ENCODE peak calls at places on chromosomes 4 and X, in six cellular contexts. E, X, G, I, B and N are unnamed samples. For H3K4me1, the result is how much of the 10 kb centered on the place peaks cover.

GRCh38 chrX:119374736-119375135 is 24.4 kb upstream of the SLC25A43 start:
- DNase-seq in I (peak), G (no peak), B (no peak), E (peak), X (no peak), N (no peak)

GRCh38 chr4:25180524-25181131 is 20.4 kb upstream of the SEPSECS start:
- DNase-seq in X (peak), G (peak), E (peak), I (peak), B (peak), N (peak)

GRCh38 chr4:27154706-27155105 is 294.1 kb downstream of the STIM2 start:
- DNase-seq in B (peak), X (peak), E (peak), I (peak), G (no peak), N (no peak)

GRCh38 chr4:69730002-69730401 is 30.4 kb downstream of the SULT1B1 start:
- DNase-seq in I (no peak), E (no peak), B (no peak), X (no peak), G (no peak), N (no peak)

GRCh38 chrX:41050359-41050758 is 34.9 kb upstream of the USP9X start:
- DNase-seq in E (no peak), I (no peak), G (no peak), B (no peak), X (no peak), N (no peak)

GRCh38 chrX:78522601-78523000 is 136.5 kb downstream of the RTL3 start:
- DNase-seq in B (no peak), G (no peak), E (peak), I (no peak), X (no peak), N (no peak)

GRCh38 chrX:154068560-154068959 is 29.0 kb downstream of the MECP2 start:
- DNase-seq in B (no peak), G (no peak), X (no peak), I (no peak), E (no peak), N (no peak)

GRCh38 chr4:169270810-169271691 is at the start of gene SH3RF1:
- DNase-seq in X (peak), G (peak), I (peak), E (peak), B (peak), N (peak)

GRCh38 chr4:144591401-144591800 is 54.6 kb upstream of the HHIP start:
- DNase-seq in B (no peak), E (peak), X (peak), G (no peak), I (peak), N (peak)

GRCh38 chr4:26217961-26218676 is 102.7 kb upstream of the RBPJ start:
- DNase-seq in B (no peak), X (no peak), E (no peak), G (no peak), I (peak), N (no peak)

GRCh38 chr4:40749717-40750460 is at the start of gene NSUN7:
- DNase-seq in E (peak), G (no peak), I (peak), X (peak), B (peak), N (peak)

GRCh38 chr4:73231518-73232487 is 26.8 kb downstream of the ANKRD17 start:
- DNase-seq in I (no peak), X (no peak), B (no peak), E (no peak), G (no peak), N (no peak)

GRCh38 chr4:80179637-80180161 is 17.6 kb upstream of the PRDM8 start:
- DNase-seq in E (no peak), G (no peak), I (no peak), X (no peak), B (no peak), N (no peak)

GRCh38 chr4:121018543-121018942 is 53.8 kb downstream of the NDNF start:
- DNase-seq in I (no peak), E (no peak), B (no peak), X (no peak), G (no peak), N (no peak)

GRCh38 chr4:98314791-98315565 is 53.8 kb downstream of the RAP1GDS1 start:
- DNase-seq in E (no peak), B (no peak), G (no peak), X (no peak), I (peak), N (no peak)

GRCh38 chr4:71132486-71132885 is 139.0 kb downstream of the DCK start:
- DNase-seq in B (no peak), G (no peak), X (peak), I (peak), E (no peak), N (no peak)

GRCh38 chrX:107924136-107924746 is 57.9 kb downstream of the TEX13B start:
- DNase-seq in B (no peak), G (no peak), E (no peak), I (no peak), X (no peak), N (no peak)

GRCh38 chr4:52904421-52904820 is 42.3 kb downstream of the RASL11B start:
- DNase-seq in I (peak), G (no peak), X (no peak), B (no peak), E (no peak), N (no peak)

GRCh38 chrX:106959897-106960296 is 39.7 kb downstream of the CLDN2 start:
- DNase-seq in B (peak), E (peak), X (peak), G (no peak), I (peak), N (peak)

GRCh38 chr4:7365472-7366179 is 69.1 kb downstream of the PSAPL1 start:
- DNase-seq in X (no peak), G (no peak), E (no peak), I (peak), B (no peak), N (no peak)

GRCh38 chrX:120235284-120235683 is 15.3 kb upstream of the ZBTB33 start:
- DNase-seq in I (no peak), E (no peak), G (no peak), X (no peak), B (no peak), N (no peak)

GRCh38 chrX:150767475-150768131 is 74.4 kb downstream of the MTMR1 start:
- DNase-seq in E (peak), I (peak), G (no peak), B (no peak), X (peak), N (no peak)

GRCh38 chr4:69490271-69490670 is 5.4 kb downstream of the UGT2B4 start:
- DNase-seq in I (no peak), X (peak), G (no peak), B (no peak), E (no peak), N (no peak)

GRCh38 chr4:142840516-142841123 is 5.5 kb downstream of the INPP4B start:
- DNase-seq in B (no peak), G (peak), X (peak), I (peak), E (no peak), N (peak)

GRCh38 chr4:19262467-19262866 is 989.2 kb upstream of the SLIT2 start:
- DNase-seq in I (no peak), G (no peak), E (no peak), B (no peak), X (peak), N (peak)

GRCh38 chr4:47667552-47667951 is 170.3 kb downstream of the CORIN start:
- DNase-seq in B (no peak), G (no peak), E (no peak), I (peak), X (no peak), N (no peak)

GRCh38 chrX:115138040-115138439 is 51.2 kb upstream of the RBMXL3 start:
- DNase-seq in X (no peak), B (no peak), G (no peak), I (no peak), E (no peak), N (no peak)

GRCh38 chrX:31590581-31591113 is 518.8 kb upstream of the FTHL17 start:
- DNase-seq in I (peak), B (no peak), G (no peak), E (peak), X (peak), N (peak)

GRCh38 chr4:98293089-98293887 is 32.1 kb downstream of the RAP1GDS1 start:
- DNase-seq in G (no peak), X (no peak), B (no peak), I (no peak), E (peak), N (no peak)

GRCh38 chr4:40423735-40424134 is 88.6 kb downstream of the CHRNA9 start:
- DNase-seq in E (no peak), I (peak), G (no peak), X (peak), B (peak), N (no peak)

GRCh38 chr4:138374947-138375346 is 132.8 kb upstream of the SLC7A11 start:
- DNase-seq in E (no peak), B (no peak), X (no peak), I (no peak), G (no peak), N (no peak)
- TF ChIP-seq EZH2 in E (no peak), B (no peak), X (no peak), I (no peak), G (no peak), N (no peak)

GRCh38 chr4:2259036-2259540 is 2.8 kb downstream of the MXD4 start:
- DNase-seq in E (no peak), B (no peak), I (no peak), G (no peak), X (no peak), N (no peak)

GRCh38 chr4:2257361-2258001 is 4.4 kb downstream of the MXD4 start:
- DNase-seq in B (no peak), X (no peak), E (no peak), I (no peak), G (no peak), N (no peak)

GRCh38 chr4:2256781-2257191 is 5.1 kb downstream of the MXD4 start:
- DNase-seq in G (no peak), B (no peak), E (no peak), I (no peak), X (no peak), N (no peak)

GRCh38 chr4:2259541-2260267 is 2.2 kb downstream of the MXD4 start:
- DNase-seq in X (no peak), G (no peak), I (no peak), B (no peak), E (no peak), N (no peak)

DNA sequence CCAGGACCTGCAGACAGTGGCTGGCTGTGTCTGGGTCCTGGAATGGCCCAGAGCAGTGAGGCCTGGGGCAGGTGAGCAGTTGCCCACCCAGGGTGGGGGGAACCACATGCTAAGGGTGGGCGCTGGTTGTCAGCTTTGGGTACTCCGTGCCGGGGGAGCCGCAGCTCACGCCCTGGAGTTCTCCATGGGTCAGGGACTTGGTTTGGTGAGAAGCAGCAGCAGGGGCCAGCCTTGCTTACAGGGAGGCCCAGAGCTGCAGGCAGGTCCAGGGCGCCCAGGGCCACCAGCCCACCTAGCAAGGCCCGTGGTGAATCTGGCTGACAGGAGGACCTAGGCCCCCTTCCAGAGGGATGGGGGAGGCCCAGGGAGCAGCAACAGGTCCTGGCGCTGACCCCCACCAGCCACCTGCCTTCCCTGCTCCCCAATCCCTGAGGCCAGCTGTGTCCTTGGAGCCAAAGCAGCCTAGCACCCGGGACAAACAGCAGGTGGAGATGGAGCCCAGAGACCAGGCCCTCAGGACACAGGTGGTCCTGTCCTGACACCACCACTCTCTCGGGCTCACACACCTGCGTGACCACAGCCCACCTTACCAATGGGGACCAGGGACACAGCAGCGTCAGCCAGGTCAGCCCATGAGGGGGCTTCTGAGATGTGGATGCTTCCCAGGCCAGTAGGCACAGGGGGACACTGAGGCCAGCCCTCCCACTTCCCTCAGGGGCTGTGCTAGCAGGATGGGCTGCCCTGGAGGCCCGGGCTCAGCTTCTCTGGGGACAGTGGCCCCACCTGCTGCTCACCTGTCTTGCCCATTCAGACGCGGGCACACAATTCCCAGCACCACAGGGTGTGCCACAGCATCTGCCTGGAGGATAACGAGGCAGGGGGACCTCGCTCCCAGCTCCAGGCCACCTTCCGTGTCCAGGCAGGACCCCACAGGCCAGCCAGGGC is 3.5 kb downstream of the MXD4 start:
- DNase-seq in G (no peak), E (no peak), X (no peak), B (no peak), I (no peak), N (no peak)
- H3K4me1 ChIP-seq in G (under half), E (under half), X (under half), B (under half), I (under half), N (under half)

GRCh38 chrX:25017667-25018247 is 2.0 kb upstream of the ARX start:
- DNase-seq in G (no peak), B (no peak), X (no peak), I (no peak), E (no peak), N (peak)

GRCh38 chrX:25021132-25021498 is 5.3 kb upstream of the ARX start:
- DNase-seq in X (no peak), E (no peak), G (no peak), B (no peak), I (no peak), N (peak)

GRCh38 chrX:25018682-25019081 is 2.9 kb upstream of the ARX start:
- DNase-seq in I (no peak), B (no peak), X (no peak), E (no peak), G (no peak), N (no peak)

GRCh38 chrX:25020391-25021131 is 4.8 kb upstream of the ARX start:
- DNase-seq in E (no peak), B (no peak), I (no peak), X (no peak), G (peak), N (peak)

DNA sequence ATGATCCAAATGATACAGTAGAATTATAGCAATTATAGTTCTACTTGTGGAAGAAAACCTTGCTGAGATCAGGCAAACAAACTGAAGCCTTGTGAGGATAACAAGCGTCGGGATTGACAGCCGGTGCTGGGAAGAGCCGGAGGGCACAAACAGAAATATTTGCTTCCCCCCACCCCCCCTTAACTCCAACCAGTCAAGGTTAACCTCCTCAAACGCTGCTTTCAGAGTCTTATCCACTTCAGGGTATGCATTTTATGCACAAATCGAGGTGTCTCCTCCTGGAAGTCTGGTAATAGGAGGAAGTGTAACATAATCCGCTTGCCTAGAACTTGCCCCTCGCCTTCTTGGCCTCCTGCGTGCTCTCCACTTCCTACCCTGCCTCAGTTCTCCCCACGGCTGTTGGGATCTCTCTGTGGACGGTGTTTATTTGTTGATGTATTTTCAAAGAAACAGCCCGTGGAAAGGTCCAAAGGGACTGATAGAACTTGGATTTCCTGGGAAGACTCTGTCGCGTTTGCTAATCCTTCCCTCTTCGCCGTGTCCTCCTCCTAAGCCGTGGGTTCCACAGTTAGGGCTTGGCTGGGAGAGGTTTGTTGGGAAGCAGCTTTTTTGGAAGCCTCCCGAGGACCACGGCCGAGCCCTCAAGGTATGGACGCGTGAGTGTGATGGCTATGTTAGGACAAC is 4.1 kb upstream of the ARX start:
- DNase-seq in G (no peak), B (no peak), E (no peak), X (no peak), I (no peak), N (no peak)
- TF ChIP-seq EZH2 in G (no peak), B (no peak), E (peak), X (peak), I (peak), N (no peak)

GRCh38 chrX:65681810-65682209 is 14.4 kb downstream of the MSN start:
- DNase-seq in I (no peak), E (no peak), G (no peak), X (no peak), B (no peak), N (no peak)

GRCh38 chrX:65677954-65678469 is 10.6 kb downstream of the MSN start:
- DNase-seq in I (peak), E (peak), G (no peak), X (peak), B (peak), N (peak)

GRCh38 chrX:65673857-65674350 is 6.5 kb downstream of the MSN start:
- DNase-seq in G (no peak), X (peak), I (no peak), E (no peak), B (no peak), N (no peak)

GRCh38 chrX:65674351-65674893 is 7.0 kb downstream of the MSN start:
- DNase-seq in E (peak), B (no peak), G (peak), I (peak), X (no peak), N (no peak)

DNA sequence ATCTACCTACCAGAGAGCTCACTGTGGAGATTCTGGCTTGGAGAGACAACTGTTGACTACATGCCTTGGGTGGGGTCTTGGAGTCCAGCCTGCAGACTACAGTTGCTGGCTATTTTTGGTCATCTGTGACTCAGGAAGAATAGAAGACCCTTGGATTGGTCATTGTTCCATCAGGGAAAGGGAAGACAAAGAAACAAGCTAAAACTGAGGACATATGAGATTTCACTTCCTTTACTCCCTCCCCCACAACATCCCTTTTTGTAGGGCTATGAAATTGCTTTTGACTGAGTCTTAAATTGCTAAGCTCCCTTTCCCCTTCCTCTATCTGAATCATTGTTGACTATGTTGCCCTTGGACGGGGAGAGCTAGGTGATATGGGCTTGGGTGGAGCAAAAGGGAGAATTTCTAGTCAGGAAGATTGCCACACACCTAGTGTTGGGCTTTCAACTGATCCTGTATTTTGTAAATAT is 11.7 kb downstream of the MSN start:
- DNase-seq in I (peak), B (peak), X (no peak), G (no peak), E (peak), N (no peak)
- H3K4me1 ChIP-seq in I (half or more), B (under half), X (under half), G (under half), E (under half), N (under half)

GRCh38 chr4:41878991-41879491 is 56.2 kb upstream of the TMEM33 start:
- DNase-seq in G (no peak), X (no peak), B (no peak), I (no peak), E (no peak), N (no peak)
- TF ChIP-seq EZH2 in G (no peak), X (no peak), B (no peak), I (no peak), E (no peak), N (peak)

DNA sequence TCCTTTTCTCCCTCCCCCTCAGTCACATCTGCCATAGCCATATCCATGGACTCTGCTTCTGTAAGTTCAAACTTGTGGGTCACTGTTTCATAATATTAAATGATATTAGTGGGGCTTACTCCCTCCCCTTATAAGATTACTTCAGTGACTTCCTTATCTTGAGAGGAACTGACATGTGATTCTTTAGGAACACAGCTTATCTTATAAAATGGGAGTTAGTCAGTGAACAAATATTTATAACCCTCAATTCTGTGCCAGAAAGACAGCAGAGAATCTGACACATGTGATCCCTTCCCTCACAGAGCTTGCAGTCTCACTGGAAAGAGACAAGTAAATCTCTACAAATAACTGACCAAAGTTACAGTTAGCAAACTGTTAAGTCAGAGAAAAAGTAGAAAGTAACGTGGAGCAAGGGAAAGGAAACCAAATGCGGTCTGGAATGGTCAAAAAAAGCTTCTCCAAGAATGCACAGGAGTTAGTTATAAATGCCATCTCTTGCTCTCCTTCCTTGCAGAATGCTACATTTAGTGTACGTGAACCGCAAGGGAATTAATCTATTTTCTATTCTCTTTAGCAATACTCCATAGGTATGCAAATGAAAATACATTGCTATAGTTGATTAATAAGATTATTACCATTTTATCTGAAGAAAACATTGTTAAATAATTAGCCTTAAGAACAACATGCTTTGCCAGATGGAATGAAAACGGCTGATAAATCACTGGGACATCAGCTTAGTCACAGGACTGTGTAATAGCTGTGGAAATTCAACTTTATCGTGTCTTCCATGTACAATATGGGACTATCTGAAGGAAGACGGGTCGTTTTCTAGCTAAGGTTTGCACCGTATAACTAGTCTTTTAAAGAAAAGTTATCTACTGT is 29.0 kb downstream of the SGMS2 start:
- DNase-seq in E (no peak), X (peak), B (peak), I (peak), G (no peak), N (no peak)
- H3K4me1 ChIP-seq in E (under half), X (under half), B (under half), I (under half), G (under half), N (under half)